ENCODE peak calls at places on chromosomes 2 and 18, in seven cellular contexts. B is BE2C, C is PC-9, V is HCT116, A is tibial nerve, P is prostate gland, M is mucosa of descending colon. L is an unnamed sample.

GRCh38 chr18:80196528-80197320 is 50.6 kb downstream of the PARD6G start:
- DNase-seq in B (no peak), C (no peak), V (no peak), A (no peak), M (no peak), P (no peak), L (no peak)

GRCh38 chr18:49973592-49973991 is 160.3 kb upstream of the ACAA2 start:
- DNase-seq in M (no peak), B (no peak), A (no peak), V (no peak), C (no peak), P (no peak), L (no peak)

GRCh38 chr2:119808516-119809147 is 48.9 kb downstream of the PTPN4 start:
- DNase-seq in M (no peak), B (no peak), A (no peak), P (no peak), C (no peak), V (no peak), L (no peak)

GRCh38 chr2:88813612-88814011 is 122.1 kb downstream of the RPIA start:
- DNase-seq in B (no peak), A (no peak), M (no peak), P (no peak), C (no peak), V (no peak), L (no peak)

GRCh38 chr2:48315847-48316194 is 214.1 kb upstream of the STON1 start:
- DNase-seq in C (peak; percentile 9), A (no peak), M (no peak), V (no peak), P (no peak), B (peak; percentile 14), L (peak; percentile 41)

GRCh38 chr2:42999856-43000241 is 207.5 kb upstream of the HAAO start:
- DNase-seq in B (no peak), A (no peak), P (no peak), M (peak; percentile 70), C (no peak), V (no peak), L (no peak)

GRCh38 chr2:107136749-107137148 is 250.8 kb upstream of the ST6GAL2 start:
- DNase-seq in A (no peak), B (no peak), C (no peak), V (no peak), P (no peak), M (no peak), L (no peak)

GRCh38 chr2:224284134-224284946 is 117.6 kb downstream of the FAM124B start:
- DNase-seq in P (peak; percentile 24), A (peak; percentile 52), V (peak; percentile 61), C (peak; percentile 52), B (peak; percentile 11), M (no peak), L (no peak)

GRCh38 chr2:135974036-135974435 is 11.4 kb downstream of the DARS1 start:
- DNase-seq in M (no peak), P (no peak), C (no peak), B (no peak), A (no peak), V (no peak), L (no peak)

GRCh38 chr2:132884692-132885091 is 214.7 kb upstream of the LYPD1 start:
- DNase-seq in V (no peak), C (no peak), P (no peak), A (no peak), M (no peak), B (no peak), L (no peak)

GRCh38 chr2:196336715-196337617 is 165.6 kb upstream of the STK17B start:
- DNase-seq in P (no peak), V (no peak), A (peak; percentile 12), B (no peak), C (no peak), M (no peak), L (no peak)

GRCh38 chr2:233354971-233355574 is 779 bp downstream of the DGKD start:
- DNase-seq in P (peak; percentile 58), B (no peak), M (peak; percentile 68), A (no peak), V (no peak), C (peak; percentile 46), L (peak; percentile 59)

GRCh38 chr2:100289020-100289419 is 33.3 kb downstream of the LONRF2 start:
- DNase-seq in C (no peak), M (no peak), P (no peak), B (no peak), V (no peak), A (no peak), L (no peak)

GRCh38 chr2:56183643-56184499 is at the start of gene CCDC85A:
- DNase-seq in V (peak; percentile 60), B (peak; percentile 74), P (peak; percentile 81), C (peak; percentile 89), A (peak; percentile 81), M (peak; percentile 89), L (peak; percentile 88)

GRCh38 chr2:38264649-38265322 is 112.3 kb downstream of the ATL2 start:
- DNase-seq in B (no peak), C (no peak), V (no peak), M (no peak), A (no peak), P (no peak), L (no peak)

GRCh38 chr2:201182650-201183372 is at the start of gene CASP10:
- DNase-seq in P (no peak), V (peak; percentile 53), B (no peak), M (no peak), A (no peak), C (peak; percentile 44), L (no peak)

GRCh38 chr2:46294185-46294836 is 2.9 kb upstream of the EPAS1 start:
- DNase-seq in C (peak; percentile 41), A (no peak), V (no peak), P (no peak), M (peak; percentile 51), B (peak; percentile 46), L (no peak)
- TF ChIP-seq CTCF in C (peak; percentile 74), A (no peak), V (peak; percentile 48), P (no peak), M (no peak), B (peak; percentile 58), L (peak; percentile 46)

GRCh38 chr2:73291461-73292315 is 1.7 kb downstream of the EGR4 start:
- DNase-seq in B (peak; percentile 42), V (no peak), P (no peak), M (no peak), C (no peak), A (no peak), L (peak; percentile 47)

GRCh38 chr2:73290049-73290839 is 3.1 kb downstream of the EGR4 start:
- DNase-seq in A (no peak), V (no peak), B (peak; percentile 44), C (peak; percentile 30), M (no peak), P (no peak), L (no peak)

GRCh38 chr2:73292316-73292905 is 937 bp downstream of the EGR4 start:
- DNase-seq in A (no peak), V (no peak), C (no peak), M (no peak), B (no peak), P (no peak), L (no peak)

GRCh38 chr2:73291093-73291460 is 2.3 kb downstream of the EGR4 start:
- DNase-seq in P (no peak), M (peak; percentile 72), C (no peak), V (no peak), B (no peak), A (no peak), L (peak; percentile 65)

DNA sequence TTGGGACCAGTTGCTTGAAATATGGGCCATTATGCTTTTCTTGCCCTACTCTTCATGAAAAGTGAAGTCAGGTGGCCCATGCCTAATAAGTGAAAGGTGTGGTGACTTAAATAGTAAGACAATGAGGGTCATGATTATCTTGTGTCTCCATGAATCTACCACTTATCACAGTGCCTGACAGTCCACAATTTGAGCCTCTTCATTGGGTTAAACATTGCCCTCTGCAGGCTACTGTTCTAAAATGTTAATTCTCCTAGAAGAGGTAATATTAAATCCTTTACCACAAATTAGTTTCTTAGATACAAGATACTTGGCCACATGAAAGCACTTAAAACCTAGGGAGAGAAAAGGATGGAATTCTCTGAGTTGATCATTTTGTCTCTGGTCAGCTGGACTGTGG is 4.0 kb downstream of the EGR4 start:
- DNase-seq in B (no peak), A (no peak), M (no peak), V (no peak), P (no peak), C (no peak), L (no peak)
- H3K4me1 ChIP-seq in B (no peaks in the 10 kb centered on the region), A (peaks cover 40% of the 10 kb centered on the region), M (peaks cover 12% of the 10 kb centered on the region), V (peaks cover 11% of the 10 kb centered on the region), P (no peaks in the 10 kb centered on the region), C (peaks cover 8% of the 10 kb centered on the region), L (peaks cover 31% of the 10 kb centered on the region)

DNA sequence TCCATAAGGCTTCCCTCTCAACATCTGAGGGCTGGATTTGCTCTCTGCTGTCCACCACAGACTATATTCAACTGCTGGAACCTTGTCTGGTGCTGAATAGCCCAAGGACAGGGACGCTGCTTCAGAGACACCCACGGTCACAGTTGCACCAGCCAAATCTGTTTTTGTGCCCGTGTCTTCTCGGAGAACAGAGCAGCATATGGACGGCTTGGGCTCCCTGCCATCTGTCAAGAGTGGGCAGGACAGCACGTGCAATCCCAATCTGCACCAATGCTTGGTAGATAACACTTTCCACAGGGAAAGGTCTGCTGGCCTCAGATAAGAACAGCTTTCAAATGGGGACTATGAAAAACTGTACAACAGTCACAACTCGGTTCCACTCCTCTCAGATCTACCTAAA is 466.1 kb downstream of the TGIF1 start:
- DNase-seq in C (no peak), V (no peak), M (no peak), A (no peak), P (no peak), B (no peak), L (no peak)
- H3K4me3 ChIP-seq in C (no peak overlapping the region), V (no peak overlapping the region), M (no peak overlapping the region), A (no peak overlapping the region), P (no peak overlapping the region), B (no peak overlapping the region), L (no peak overlapping the region)

GRCh38 chr2:241598487-241598886 is 38.5 kb downstream of the THAP4 start:
- DNase-seq in A (no peak), B (no peak), M (no peak), V (peak; percentile 27), P (no peak), C (peak; percentile 64), L (no peak)

GRCh38 chr2:241597561-241597960 is 39.0 kb downstream of the BOK start:
- DNase-seq in P (no peak), B (no peak), V (no peak), C (no peak), A (no peak), M (no peak), L (no peak)

GRCh38 chr2:241598061-241598460 is 38.9 kb downstream of the THAP4 start:
- DNase-seq in B (no peak), M (no peak), A (peak; percentile 18), P (no peak), C (no peak), V (no peak), L (no peak)

GRCh38 chr2:241593271-241593670 is 34.7 kb downstream of the BOK start:
- DNase-seq in V (no peak), C (no peak), B (no peak), A (no peak), P (no peak), M (no peak), L (no peak)

DNA sequence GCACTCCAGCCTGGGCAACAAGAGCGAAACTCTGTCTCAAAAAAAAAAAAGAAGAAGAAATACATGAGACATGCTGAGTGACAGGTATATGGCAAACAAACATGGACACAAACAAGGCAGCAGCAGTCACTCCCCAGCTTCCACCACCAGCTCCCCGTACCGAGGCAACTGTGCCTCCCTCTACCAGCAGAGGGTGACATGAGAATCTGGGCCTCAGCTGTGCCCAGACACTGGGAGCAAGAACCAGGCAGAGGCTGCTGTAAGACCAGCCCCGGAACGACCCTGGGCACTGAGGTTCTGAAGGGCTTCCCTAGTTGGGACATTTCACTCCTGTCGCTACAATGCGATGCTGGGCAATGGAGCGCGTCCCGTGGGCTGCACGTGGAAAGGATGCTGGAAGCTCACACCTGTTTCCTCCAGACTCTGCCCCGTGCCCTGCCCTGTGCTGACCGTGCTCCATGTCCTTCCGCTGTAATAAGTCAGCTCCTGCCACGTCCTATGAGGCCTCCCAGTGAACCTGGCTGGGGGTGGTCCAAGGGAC is 37.1 kb downstream of the BOK start:
- DNase-seq in P (no peak), B (peak; percentile 48), A (no peak), V (no peak), M (no peak), C (peak; percentile 25), L (no peak)
- TF ChIP-seq CTCF in P (no peak), B (peak; percentile 65), A (no peak), V (peak; percentile 33), M (no peak), C (peak; percentile 42), L (no peak)